ENCODE peak calls at places on chromosomes 2 and 18, in ten cellular contexts. T, F, J, G, D, H, O, Q, S and P are unnamed samples.

GRCh38 chr2:168565112-168565511 is 109.0 kb downstream of the CERS6 start:
- DNase-seq in T (no peak), F (no peak), J (no peak), G (no peak), D (no peak), H (peak), O (no peak), Q (no peak), S (no peak), P (no peak)

GRCh38 chr2:27545348-27546141 is 37.3 kb upstream of the ZNF512 start:
- DNase-seq in T (no peak), F (no peak), J (no peak), G (no peak), D (no peak), H (peak), O (no peak), Q (no peak), S (no peak), P (no peak)

GRCh38 chr2:226835420-226835795 is 446 bp upstream of the RHBDD1 start:
- DNase-seq in T (no peak), F (peak), J (peak), G (peak), D (no peak), H (no peak), O (no peak), Q (no peak), S (no peak), P (no peak)

GRCh38 chr2:233409286-233409991 is 55.1 kb downstream of the DGKD start:
- DNase-seq in T (no peak), F (no peak), J (no peak), G (no peak), D (no peak), H (no peak), O (no peak), Q (no peak), S (no peak), P (no peak)

GRCh38 chr2:236689981-236690380 is 120.4 kb downstream of the ACKR3 start:
- DNase-seq in T (no peak), F (no peak), J (no peak), G (no peak), D (no peak), H (peak), O (no peak), Q (no peak), S (no peak), P (no peak)

GRCh38 chr2:137928547-137929503 is 35.4 kb upstream of the HNMT start:
- DNase-seq in T (no peak), F (no peak), J (no peak), G (no peak), D (peak), H (peak), O (no peak), Q (no peak), S (no peak), P (no peak)

GRCh38 chr2:65377556-65378307 is 54.7 kb downstream of the SPRED2 start:
- DNase-seq in T (peak), F (no peak), J (no peak), G (no peak), D (no peak), H (peak), O (no peak), Q (no peak), S (no peak), P (no peak)

GRCh38 chr2:64661770-64662169 is 8.1 kb upstream of the SERTAD2 start:
- DNase-seq in T (no peak), F (no peak), J (no peak), G (no peak), D (no peak), H (peak), O (no peak), Q (no peak), S (peak), P (no peak)

GRCh38 chr2:100934504-100935371 is 67.4 kb upstream of the RPL31 start:
- DNase-seq in T (no peak), F (no peak), J (no peak), G (no peak), D (no peak), H (no peak), O (no peak), Q (no peak), S (no peak), P (no peak)

GRCh38 chr2:150762571-150762970 is 275.1 kb upstream of the RND3 start:
- DNase-seq in T (no peak), F (no peak), J (no peak), G (no peak), D (no peak), H (no peak), O (no peak), Q (no peak), S (no peak), P (no peak)

DNA sequence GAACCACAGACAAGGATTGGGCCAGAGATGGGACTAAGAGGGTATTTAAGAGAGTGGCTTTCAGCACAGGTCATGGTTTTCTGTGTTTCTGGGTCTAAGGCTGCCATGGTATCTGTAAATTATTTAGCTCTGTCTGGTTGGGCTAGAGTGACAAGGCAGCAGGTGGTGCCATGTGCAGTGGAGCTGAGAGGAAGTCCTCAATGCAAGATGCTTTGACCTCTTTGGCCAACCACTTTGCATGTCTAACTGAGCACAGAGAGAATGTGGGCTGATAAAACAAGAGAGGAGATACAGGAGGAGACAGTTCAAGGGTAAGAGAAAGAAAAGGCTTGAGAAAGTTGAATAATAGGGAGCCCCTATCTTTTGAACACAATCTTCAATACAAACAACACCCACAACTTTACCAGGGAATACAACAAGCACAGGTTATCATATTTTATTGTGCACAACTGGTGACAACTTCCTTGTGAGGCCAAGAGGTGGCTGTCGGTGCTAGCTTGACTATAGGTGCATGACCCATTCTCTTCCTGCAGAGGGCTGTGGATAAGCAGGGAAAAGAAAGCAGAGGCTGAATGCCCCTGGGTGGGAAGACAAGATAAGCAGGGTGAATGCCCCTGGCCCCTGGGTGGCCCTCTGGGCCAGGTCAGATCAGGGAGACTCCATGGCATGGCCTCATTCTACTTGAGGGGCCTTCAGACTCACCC is 12.3 kb downstream of the FLACC1 start:
- DNase-seq in T (no peak), F (no peak), J (no peak), G (no peak), D (no peak), H (no peak), O (no peak), Q (no peak), S (no peak), P (no peak)
- TF ChIP-seq CTCF in T (peak), F (no peak), J (peak), G (no peak), D (no peak), H (peak), O (no peak), Q (no peak), S (no peak), P (no peak)

GRCh38 chr18:13622751-13623150 is 103.6 kb downstream of the FAM210A start:
- DNase-seq in T (no peak), F (no peak), J (no peak), G (no peak), D (no peak), H (no peak), O (no peak), Q (no peak), S (no peak), P (no peak)

GRCh38 chr18:13621446-13621849 is 104.9 kb downstream of the FAM210A start:
- DNase-seq in T (no peak), F (no peak), J (no peak), G (no peak), D (no peak), H (no peak), O (no peak), Q (no peak), S (no peak), P (no peak)

GRCh38 chr18:13620818-13621445 is 105.4 kb downstream of the FAM210A start:
- DNase-seq in T (no peak), F (no peak), J (no peak), G (no peak), D (no peak), H (no peak), O (no peak), Q (no peak), S (no peak), P (no peak)

GRCh38 chr18:13623348-13623747 is 103.0 kb downstream of the FAM210A start:
- DNase-seq in T (no peak), F (no peak), J (no peak), G (no peak), D (no peak), H (no peak), O (no peak), Q (no peak), S (no peak), P (no peak)

DNA sequence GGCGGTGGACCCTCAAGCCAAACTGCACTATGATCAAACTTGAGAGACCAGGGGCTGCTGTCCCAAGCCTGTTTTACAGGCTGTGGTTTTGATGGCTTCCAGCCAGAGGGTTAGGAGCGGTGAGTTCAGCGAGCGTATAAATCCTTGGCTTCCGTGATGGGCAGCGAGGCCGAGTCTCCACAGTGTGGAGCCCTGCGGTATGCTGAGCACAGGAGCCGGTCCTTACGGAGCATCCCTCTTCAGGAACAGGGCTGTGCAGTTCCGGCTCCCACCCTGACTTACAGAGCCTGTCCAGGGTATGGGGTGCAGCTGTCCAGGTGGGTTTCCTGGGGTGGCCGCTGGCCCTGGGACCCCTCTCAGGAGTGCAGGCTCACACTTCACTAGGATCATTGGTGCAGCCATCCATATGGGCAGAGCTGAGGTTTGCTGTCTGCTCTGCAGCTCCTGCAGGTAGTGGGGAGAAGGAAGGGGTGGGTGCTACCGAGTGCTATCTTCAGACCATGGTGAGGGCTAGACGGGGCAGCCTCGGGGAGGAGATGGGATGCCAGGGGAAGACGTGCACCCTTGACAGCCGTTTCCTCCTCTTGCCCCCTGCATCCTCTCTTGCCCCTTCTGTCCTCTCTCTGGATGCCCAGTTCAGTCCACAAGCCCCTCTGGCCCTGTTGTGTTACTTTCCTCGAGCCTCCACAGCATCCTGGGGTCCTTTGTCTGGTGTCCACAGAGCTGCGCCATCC is 104.3 kb downstream of the FAM210A start:
- DNase-seq in T (no peak), F (no peak), J (no peak), G (no peak), D (no peak), H (no peak), O (no peak), Q (no peak), S (no peak), P (no peak)
- TF ChIP-seq CTCF in T (no peak), F (no peak), J (no peak), G (no peak), D (no peak), H (no peak), O (no peak), Q (no peak), S (no peak), P (no peak)

GRCh38 chr2:37143986-37144385 is 12.8 kb downstream of the EIF2AK2 start:
- DNase-seq in T (no peak), F (no peak), J (no peak), G (no peak), D (no peak), H (peak), O (no peak), Q (no peak), S (no peak), P (no peak)

GRCh38 chr2:37148325-37148724 is 8.5 kb downstream of the EIF2AK2 start:
- DNase-seq in T (no peak), F (no peak), J (no peak), G (no peak), D (no peak), H (no peak), O (no peak), Q (no peak), S (no peak), P (no peak)

GRCh38 chr2:37146062-37146461 is 10.7 kb downstream of the EIF2AK2 start:
- DNase-seq in T (no peak), F (no peak), J (no peak), G (no peak), D (no peak), H (no peak), O (no peak), Q (no peak), S (no peak), P (no peak)

GRCh38 chr2:37142546-37142945 is 14.2 kb downstream of the EIF2AK2 start:
- DNase-seq in T (no peak), F (no peak), J (no peak), G (no peak), D (no peak), H (no peak), O (no peak), Q (no peak), S (no peak), P (no peak)
- TF ChIP-seq CTCF in T (no peak), F (no peak), J (peak), G (no peak), D (no peak), H (no peak), O (no peak), Q (no peak), S (no peak), P (no peak)

GRCh38 chr2:217085543-217085942 is 225.7 kb upstream of the TNP1 start:
- DNase-seq in T (no peak), F (no peak), J (no peak), G (no peak), D (no peak), H (peak), O (no peak), Q (no peak), S (no peak), P (no peak)
- TF ChIP-seq CTCF in T (no peak), F (no peak), J (no peak), G (no peak), D (no peak), H (no peak), O (no peak), Q (no peak), S (peak), P (no peak)

DNA sequence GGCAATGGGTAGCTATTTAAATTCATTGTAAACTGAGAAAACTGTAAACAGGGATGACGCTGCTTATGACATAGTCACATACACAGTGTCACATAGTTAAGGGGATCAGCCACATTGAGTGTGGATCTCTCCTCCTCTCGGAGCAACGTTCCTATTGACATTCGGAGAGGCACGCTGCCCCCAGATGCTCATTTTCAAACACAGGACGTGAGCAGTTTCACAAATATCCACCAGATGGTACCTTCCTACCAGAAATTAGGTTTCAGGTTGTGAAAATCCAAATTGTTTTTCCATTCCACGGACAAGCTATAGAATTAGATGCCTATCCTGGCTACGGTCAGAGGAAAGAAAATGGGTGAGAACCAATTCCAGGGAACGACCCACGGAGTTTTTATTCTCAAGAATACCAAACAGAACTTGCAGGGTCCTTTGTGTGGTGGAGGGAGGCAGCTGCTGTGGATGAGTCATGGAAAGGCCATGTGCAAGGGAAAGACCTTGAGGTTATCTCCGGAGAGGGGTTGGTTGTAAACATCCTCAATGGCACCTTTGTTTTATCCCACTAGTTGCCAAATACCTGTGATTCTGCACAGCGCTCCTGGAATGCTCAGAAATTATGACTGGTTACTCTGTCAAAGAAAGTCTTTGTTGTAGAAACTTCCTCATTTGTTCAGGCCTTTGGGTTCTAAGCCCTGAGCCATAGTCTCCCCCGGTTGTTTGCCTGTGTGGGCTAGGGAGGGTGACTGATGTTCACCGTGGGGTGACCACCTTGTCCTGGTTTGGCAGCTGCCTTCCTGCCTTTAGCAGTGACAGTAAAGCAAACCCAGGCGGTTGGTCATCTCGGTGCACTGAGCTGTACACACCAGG is 88.0 kb downstream of the ACTR3 start:
- DNase-seq in T (no peak), F (no peak), J (no peak), G (no peak), D (no peak), H (peak), O (no peak), Q (no peak), S (peak), P (no peak)
- TF ChIP-seq CTCF in T (peak), F (no peak), J (peak), G (no peak), D (peak), H (no peak), O (no peak), Q (peak), S (no peak), P (no peak)